ENCODE peak calls at places on chromosomes 2 and 18, in four cellular contexts. W, F, Y and I are unnamed samples.

GRCh38 chr18:49152885-49153284 is 202.1 kb upstream of the SMAD7 start:
- DNase-seq in W (no peak), F (no peak), Y (no peak), I (no peak)

GRCh38 chr18:22167091-22167470 is 2.3 kb upstream of the GATA6 start:
- DNase-seq in Y (peak), W (no peak), F (no peak), I (no peak)

GRCh38 chr2:31694444-31694843 is 113.7 kb upstream of the SRD5A2 start:
- DNase-seq in F (no peak), W (peak), Y (peak), I (no peak)

GRCh38 chr2:164843346-164843841 is 1.8 kb upstream of the COBLL1 start:
- DNase-seq in W (no peak), F (peak), Y (no peak), I (no peak)

GRCh38 chr2:109189751-109190150 is 60.7 kb downstream of the SH3RF3 start:
- DNase-seq in F (no peak), W (no peak), Y (no peak), I (no peak)

GRCh38 chr2:44005831-44006230 is 10.0 kb upstream of the LRPPRC start:
- DNase-seq in Y (no peak), F (peak), W (no peak), I (no peak)

GRCh38 chr18:46329736-46330246 is 225.6 kb downstream of the HAUS1 start:
- DNase-seq in Y (no peak), F (peak), W (no peak), I (no peak)

GRCh38 chr18:52657063-52657462 is 317.1 kb downstream of the DCC start:
- DNase-seq in F (no peak), Y (no peak), W (no peak), I (no peak)

GRCh38 chr18:22711381-22711717 is 221.8 kb upstream of the RBBP8 start:
- DNase-seq in F (peak), W (no peak), Y (peak), I (no peak)

GRCh38 chr18:45871655-45872054 is 46.2 kb downstream of the SIGLEC15 start:
- DNase-seq in W (no peak), F (peak), Y (no peak), I (no peak)

GRCh38 chr2:235834781-235835180 is 333.4 kb downstream of the GBX2 start:
- DNase-seq in Y (no peak), W (no peak), F (no peak), I (no peak)

GRCh38 chr2:105627530-105627929 is 117.2 kb upstream of the NCK2 start:
- DNase-seq in W (no peak), Y (no peak), F (no peak), I (no peak)

GRCh38 chr18:10234281-10234680 is 220.2 kb upstream of the APCDD1 start:
- DNase-seq in F (peak), Y (no peak), W (no peak), I (no peak)

GRCh38 chr2:138630164-138630563 is 128.6 kb downstream of the SPOPL start:
- DNase-seq in W (no peak), F (peak), Y (no peak), I (no peak)

GRCh38 chr18:51563401-51563800 is 365.9 kb upstream of the MEX3C start:
- DNase-seq in Y (no peak), W (peak), F (no peak), I (no peak)

GRCh38 chr2:27003857-27004256 is 28.9 kb upstream of the TMEM214 start:
- DNase-seq in Y (no peak), F (peak), W (no peak), I (no peak)

GRCh38 chr2:55224761-55225261 is 7.3 kb downstream of the CLHC1 start:
- DNase-seq in W (no peak), Y (peak), F (no peak), I (no peak)

GRCh38 chr2:22110244-22110651 is 986.5 kb downstream of the TDRD15 start:
- DNase-seq in W (no peak), F (no peak), Y (no peak), I (no peak)

GRCh38 chr2:19048593-19049264 is 309.7 kb downstream of the OSR1 start:
- DNase-seq in W (no peak), Y (peak), F (peak), I (no peak)

GRCh38 chr2:224155371-224155770 is 116.3 kb upstream of the SERPINE2 start:
- DNase-seq in F (no peak), W (no peak), Y (no peak), I (no peak)
- TF ChIP-seq CTCF in F (no peak), W (no peak), Y (no peak), I (no peak)

GRCh38 chr2:149329068-149329467 is 1.3 kb upstream of the LYPD6 start:
- DNase-seq in F (no peak), W (no peak), Y (no peak), I (no peak)
- TF ChIP-seq CTCF in F (peak), W (peak), Y (peak), I (no peak)

GRCh38 chr2:9282713-9283112 is 76.1 kb downstream of the ASAP2 start:
- DNase-seq in W (no peak), F (no peak), Y (no peak), I (no peak)
- TF ChIP-seq CTCF in W (no peak), F (no peak), Y (no peak), I (no peak)

DNA sequence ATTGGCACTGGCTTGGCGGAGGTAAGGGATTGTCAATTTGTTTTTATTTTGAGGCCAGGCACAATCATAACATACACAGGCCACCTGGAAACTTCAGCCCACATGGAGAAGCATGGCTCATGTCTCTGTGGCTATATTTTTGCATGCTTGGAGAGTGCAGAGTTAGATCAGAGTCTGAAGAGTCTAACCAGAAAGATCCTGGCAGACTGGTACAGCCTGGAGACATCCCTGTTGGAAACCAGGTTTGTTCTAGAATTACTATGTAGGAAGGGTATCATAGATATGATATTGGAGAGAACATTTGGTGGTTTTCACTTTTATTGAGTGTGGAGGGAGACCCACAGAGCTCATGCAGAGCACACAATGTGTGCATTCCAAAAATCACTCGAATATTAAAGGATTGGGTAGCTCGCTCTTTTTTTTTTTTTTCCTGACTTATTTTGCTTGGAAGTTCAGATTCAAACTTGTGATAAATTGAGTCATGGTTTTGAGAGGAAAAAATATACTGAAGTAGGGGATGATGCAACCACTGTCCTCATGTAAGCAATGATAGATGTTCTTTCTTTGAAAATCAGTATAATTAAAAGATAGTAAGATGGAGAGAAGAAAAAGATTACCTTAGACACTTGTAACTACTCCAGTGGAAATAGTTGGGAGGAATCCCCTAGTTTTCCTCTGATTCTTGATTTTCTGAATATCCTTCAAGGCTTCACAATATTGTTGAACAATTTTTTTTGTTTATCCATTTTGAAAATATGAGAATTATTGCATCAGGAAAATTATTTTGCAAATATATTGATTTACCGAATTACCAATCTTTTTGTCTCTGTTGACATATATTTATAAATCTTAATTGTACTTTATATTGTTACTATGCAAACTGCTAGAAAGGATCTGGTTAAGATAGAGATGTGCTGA is 185.7 kb upstream of the ZEB2 start:
- DNase-seq in Y (no peak), F (no peak), W (no peak), I (no peak)
- TF ChIP-seq CTCF in Y (no peak), F (no peak), W (no peak), I (no peak)